ENCODE peak calls at places on chromosome 4, in nine cellular contexts. S is suprapubic skin, Z is K562, U is tibial nerve, G is GM12878, Y is sigmoid colon, M is stomach, R is HepG2, L is esophagus muscularis mucosa. E is an unnamed sample.

GRCh38 chr4:100357542-100357941 is 160.3 kb downstream of the EMCN start:
- DNase-seq in S (no peak), Z (no peak), U (no peak), G (no peak), Y (no peak), M (no peak), R (no peak), L (no peak), E (no peak)

GRCh38 chr4:7860600-7861158 is 79.0 kb downstream of the AFAP1 start:
- DNase-seq in S (no peak), Z (no peak), U (no peak), G (no peak), Y (peak; percentile 62), M (no peak), R (no peak), L (no peak), E (no peak)

GRCh38 chr4:38016698-38017097 is 56.5 kb downstream of the PTTG2 start:
- DNase-seq in S (no peak), Z (no peak), U (no peak), G (no peak), Y (no peak), M (no peak), R (no peak), L (no peak), E (no peak)

GRCh38 chr4:86565641-86566040 is 28.5 kb upstream of the PTPN13 start:
- DNase-seq in S (no peak), Z (no peak), U (no peak), G (no peak), Y (no peak), M (no peak), R (no peak), L (no peak), E (no peak)

GRCh38 chr4:47531241-47531953 is 46.3 kb downstream of the ATP10D start:
- DNase-seq in S (no peak), Z (no peak), U (no peak), G (peak; percentile 86), Y (no peak), M (peak; percentile 29), R (peak; percentile 16), L (no peak), E (no peak)

GRCh38 chr4:24802648-24803047 is 7.3 kb downstream of the SOD3 start:
- DNase-seq in S (peak; percentile 68), Z (no peak), U (no peak), G (no peak), Y (no peak), M (no peak), R (no peak), L (peak; percentile 77), E (no peak)

GRCh38 chr4:21117771-21118170 is 417.5 kb downstream of the PACRGL start:
- DNase-seq in S (no peak), Z (no peak), U (no peak), G (no peak), Y (no peak), M (no peak), R (no peak), L (no peak), E (no peak)

GRCh38 chr4:61556277-61556676 is 356.2 kb downstream of the ADGRL3 start:
- DNase-seq in S (no peak), Z (no peak), U (no peak), G (no peak), Y (no peak), M (no peak), R (peak; percentile 71), L (no peak), E (no peak)

GRCh38 chr4:5364406-5364805 is 313.1 kb downstream of the STK32B start:
- DNase-seq in S (no peak), Z (peak; percentile 23), U (no peak), G (no peak), Y (no peak), M (no peak), R (no peak), L (no peak), E (no peak)

GRCh38 chr4:169238445-169238844 is 32.3 kb downstream of the SH3RF1 start:
- DNase-seq in S (no peak), Z (no peak), U (no peak), G (no peak), Y (no peak), M (no peak), R (no peak), L (no peak), E (no peak)

GRCh38 chr4:41438564-41438963 is 99.4 kb upstream of the LIMCH1 start:
- DNase-seq in S (no peak), Z (no peak), U (no peak), G (no peak), Y (no peak), M (no peak), R (no peak), L (no peak), E (no peak)

GRCh38 chr4:168440442-168441264 is 39.6 kb downstream of the DDX60L start:
- DNase-seq in S (no peak), Z (no peak), U (no peak), G (peak; percentile 21), Y (no peak), M (no peak), R (no peak), L (no peak), E (no peak)

GRCh38 chr4:76458829-76459228 is 23.8 kb downstream of the SHROOM3 start:
- DNase-seq in S (no peak), Z (no peak), U (no peak), G (no peak), Y (no peak), M (no peak), R (no peak), L (no peak), E (no peak)

GRCh38 chr4:176981551-176981950 is 188.8 kb upstream of the VEGFC start:
- DNase-seq in S (no peak), Z (no peak), U (no peak), G (no peak), Y (no peak), M (no peak), R (no peak), L (no peak), E (no peak)

GRCh38 chr4:174753031-174753430 is 76.0 kb downstream of the GLRA3 start:
- DNase-seq in S (no peak), Z (no peak), U (no peak), G (no peak), Y (no peak), M (no peak), R (no peak), L (no peak), E (no peak)

GRCh38 chr4:70778888-70779422 is 57.2 kb downstream of the RUFY3 start:
- DNase-seq in S (no peak), Z (no peak), U (no peak), G (no peak), Y (no peak), M (no peak), R (no peak), L (no peak), E (no peak)

GRCh38 chr4:373062-373839 is 35.6 kb downstream of the ZNF141 start:
- DNase-seq in S (no peak), Z (no peak), U (no peak), G (no peak), Y (no peak), M (no peak), R (no peak), L (no peak), E (no peak)
- H3K9me3 ChIP-seq in S (peaks cover 93% of the 10 kb centered on the region), Z (peaks cover 1% of the 10 kb centered on the region), U (peaks cover 97% of the 10 kb centered on the region), G (peaks cover 36% of the 10 kb centered on the region), Y (peaks cover 78% of the 10 kb centered on the region), M (peaks cover 58% of the 10 kb centered on the region), R (peaks cover 80% of the 10 kb centered on the region), L (peaks cover 100% of the 10 kb centered on the region), E (peaks cover 43% of the 10 kb centered on the region)

GRCh38 chr4:152033621-152034020 is 272.8 kb upstream of the GATB start:
- DNase-seq in S (no peak), Z (no peak), U (no peak), G (no peak), Y (no peak), M (no peak), R (no peak), L (peak; percentile 85), E (no peak)
- TF ChIP-seq EP300 in S (no peak), Z (no peak), U (no peak), G (no peak), Y (no peak), M (no peak), R (no peak), L (no peak), E (no peak)

DNA sequence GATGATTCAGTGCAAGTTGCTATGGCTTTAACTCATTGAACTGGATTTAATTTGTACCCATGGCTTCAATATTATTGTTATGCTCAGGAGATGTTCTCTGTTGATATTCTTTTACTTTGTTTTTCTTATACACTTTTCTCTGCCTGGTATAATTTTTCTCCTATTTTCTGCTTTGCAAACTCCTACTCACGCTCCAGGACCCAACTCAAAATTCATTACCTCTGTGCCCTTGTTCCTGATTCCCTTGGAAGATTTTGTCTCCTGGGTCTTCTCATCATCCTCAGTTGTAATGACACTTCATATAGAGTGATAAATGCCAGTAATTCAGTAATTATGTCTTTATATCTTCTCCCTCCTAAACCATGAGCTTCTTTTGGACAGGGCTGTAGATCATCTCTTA is 259.9 kb upstream of the JADE1 start:
- DNase-seq in S (no peak), Z (no peak), U (no peak), G (no peak), Y (no peak), M (no peak), R (no peak), L (no peak), E (no peak)
- TF ChIP-seq POLR2A in S (no peak), Z (no peak), U (no peak), G (no peak), Y (no peak), M (no peak), R (no peak), L (no peak), E (no peak)

GRCh38 chr4:1402516-1403101 is 3.6 kb downstream of the NKX1-1 start:
- DNase-seq in S (no peak), Z (no peak), U (no peak), G (no peak), Y (peak; percentile 56), M (peak; percentile 17), R (no peak), L (no peak), E (no peak)

GRCh38 chr4:1401409-1402020 is 4.7 kb downstream of the NKX1-1 start:
- DNase-seq in S (no peak), Z (no peak), U (no peak), G (no peak), Y (peak; percentile 49), M (peak; percentile 15), R (no peak), L (no peak), E (no peak)

GRCh38 chr4:1403177-1403583 is 3.1 kb downstream of the NKX1-1 start:
- DNase-seq in S (no peak), Z (no peak), U (no peak), G (no peak), Y (peak; percentile 41), M (peak; percentile 18), R (no peak), L (no peak), E (peak; percentile 5)

GRCh38 chr4:1400861-1401408 is 5.3 kb downstream of the NKX1-1 start:
- DNase-seq in S (no peak), Z (no peak), U (no peak), G (no peak), Y (peak; percentile 52), M (peak; percentile 9), R (no peak), L (no peak), E (peak; percentile 13)

DNA sequence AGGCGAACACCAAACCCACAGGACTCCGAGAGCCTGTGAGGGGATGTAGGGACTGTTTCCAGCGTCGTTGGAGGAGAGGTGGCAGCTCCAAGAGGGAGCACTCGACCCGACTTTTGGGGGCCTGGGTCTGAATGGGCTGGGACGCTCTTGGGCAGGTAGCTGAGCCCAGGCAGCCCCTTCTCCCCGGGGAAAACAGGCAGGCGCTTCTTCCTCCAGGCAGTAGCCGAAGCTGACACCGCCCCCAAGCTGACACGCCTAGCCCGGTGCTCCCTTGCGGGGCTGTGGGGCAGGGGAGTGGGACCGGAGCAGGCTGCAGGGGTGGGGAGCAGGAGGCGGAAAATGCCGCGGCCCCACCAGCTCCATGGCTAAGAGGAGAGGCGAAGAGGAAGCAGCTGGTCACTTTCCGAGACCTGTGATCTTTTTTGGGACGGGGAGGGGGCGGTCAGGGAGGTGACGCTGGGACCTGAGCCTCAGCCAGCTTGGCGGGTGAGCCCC is 4.2 kb downstream of the NKX1-1 start:
- DNase-seq in S (no peak), Z (no peak), U (no peak), G (no peak), Y (peak; percentile 38), M (peak; percentile 9), R (no peak), L (no peak), E (no peak)
- H3K9me3 ChIP-seq in S (no peaks in the 10 kb centered on the region), Z (no peaks in the 10 kb centered on the region), U (no peaks in the 10 kb centered on the region), G (peaks cover 20% of the 10 kb centered on the region), Y (no peaks in the 10 kb centered on the region), M (no peaks in the 10 kb centered on the region), R (no peaks in the 10 kb centered on the region), L (no peaks in the 10 kb centered on the region), E (no peaks in the 10 kb centered on the region)